ENCODE peak calls at places on chromosomes 5 and 9, in six cellular contexts. Q is AML-193, C is SJSA1, J is NCI-H2081, L is heart left ventricle, Z is T follicular helper cell. G is an unnamed sample.

GRCh38 chr5:115461093-115461492 is 83.5 kb downstream of the FEM1C start:
- DNase-seq in Q (no peak), C (no peak), J (no peak), L (no peak), Z (no peak), G (no peak)

GRCh38 chr5:10702040-10702629 is 58.9 kb downstream of the DAP start:
- DNase-seq in Q (no peak), C (peak; percentile 91), J (no peak), L (no peak), Z (no peak), G (no peak)

GRCh38 chr5:173012882-173013281 is 29.3 kb downstream of the ATP6V0E1 start:
- DNase-seq in Q (no peak), C (no peak), J (no peak), L (peak; percentile 69), Z (no peak), G (no peak)

GRCh38 chr5:115685966-115686691 is 60.3 kb upstream of the TMED7 start:
- DNase-seq in Q (no peak), C (peak; percentile 78), J (no peak), L (no peak), Z (no peak), G (no peak)

GRCh38 chr9:133135193-133135745 is 14.2 kb upstream of the RALGDS start:
- DNase-seq in Q (no peak), C (peak; percentile 86), J (peak; percentile 62), L (no peak), Z (no peak), G (peak; percentile 80)

GRCh38 chr5:57749396-57749795 is 266.8 kb upstream of the ACTBL2 start:
- DNase-seq in Q (no peak), C (no peak), J (no peak), L (no peak), Z (no peak), G (no peak)

GRCh38 chr5:98769256-98770157 is 4.0 kb upstream of the RGMB start:
- DNase-seq in Q (no peak), C (peak; percentile 91), J (peak; percentile 65), L (peak; percentile 64), Z (no peak), G (peak; percentile 52)

GRCh38 chr9:87684627-87685204 is 41.2 kb upstream of the CTSL start:
- DNase-seq in Q (no peak), C (peak; percentile 27), J (no peak), L (no peak), Z (no peak), G (no peak)

GRCh38 chr9:126516936-126517750 is 96.6 kb upstream of the LMX1B start:
- DNase-seq in Q (peak; percentile 36), C (peak; percentile 47), J (peak; percentile 10), L (peak; percentile 82), Z (no peak), G (peak; percentile 84)

GRCh38 chr9:89444212-89444611 is 53.7 kb downstream of the SEMA4D start:
- DNase-seq in Q (no peak), C (no peak), J (no peak), L (no peak), Z (peak; percentile 70), G (no peak)

GRCh38 chr9:116062206-116062550 is 91.4 kb upstream of the PAPPA start:
- DNase-seq in Q (no peak), C (no peak), J (no peak), L (no peak), Z (no peak), G (no peak)

GRCh38 chr9:106287108-106287631 is 575.8 kb upstream of the ZNF462 start:
- DNase-seq in Q (no peak), C (peak; percentile 86), J (no peak), L (no peak), Z (no peak), G (no peak)

GRCh38 chr5:106940986-106941385 is 729.8 kb downstream of the EFNA5 start:
- DNase-seq in Q (no peak), C (no peak), J (no peak), L (no peak), Z (no peak), G (no peak)

GRCh38 chr9:135614821-135615665 is 24.3 kb downstream of the GLT6D1 start:
- DNase-seq in Q (no peak), C (no peak), J (no peak), L (no peak), Z (no peak), G (no peak)

GRCh38 chr5:57817001-57817453 is 334.4 kb upstream of the ACTBL2 start:
- DNase-seq in Q (no peak), C (no peak), J (no peak), L (no peak), Z (no peak), G (no peak)

GRCh38 chr9:128705051-128705965 is 3.0 kb downstream of the PKN3 start:
- DNase-seq in Q (no peak), C (no peak), J (no peak), L (peak; percentile 36), Z (no peak), G (peak; percentile 64)

GRCh38 chr9:116141864-116142561 is 11.6 kb upstream of the PAPPA start:
- DNase-seq in Q (no peak), C (no peak), J (no peak), L (no peak), Z (no peak), G (no peak)

GRCh38 chr9:12224449-12224848 is 468.7 kb upstream of the TYRP1 start:
- DNase-seq in Q (no peak), C (no peak), J (no peak), L (no peak), Z (no peak), G (no peak)

GRCh38 chr5:71576241-71576640 is 10.9 kb upstream of the MCCC2 start:
- DNase-seq in Q (no peak), C (no peak), J (no peak), L (no peak), Z (no peak), G (no peak)

GRCh38 chr5:61342066-61342465 is 10.0 kb downstream of the ZSWIM6 start:
- DNase-seq in Q (no peak), C (peak; percentile 51), J (no peak), L (no peak), Z (no peak), G (no peak)

GRCh38 chr9:19104528-19105282 is 2.0 kb upstream of the HAUS6 start:
- DNase-seq in Q (no peak), C (no peak), J (no peak), L (no peak), Z (no peak), G (no peak)

GRCh38 chr5:53882637-53883036 is 322.2 kb downstream of the NDUFS4 start:
- DNase-seq in Q (no peak), C (no peak), J (no peak), L (no peak), Z (no peak), G (no peak)

GRCh38 chr5:7690557-7690956 is 160.4 kb downstream of the CFAP90 start:
- DNase-seq in Q (no peak), C (no peak), J (no peak), L (no peak), Z (no peak), G (no peak)